ENCODE peak calls at places on chromosomes 1 and 21, in eight cellular contexts. K is HCT116, Y is SK-N-SH, E is H1, R is K562, S is A549, F is GM12878, C is endothelial cell of umbilical vein. W is an unnamed sample.

GRCh38 chr1:165580931-165581871 is 37.4 kb downstream of the LRRC52 start:
- DNase-seq in K (no peak), Y (no peak), E (no peak), R (no peak), S (no peak), F (no peak), C (no peak), W (no peak)

GRCh38 chr1:42730002-42730401 is 10.0 kb downstream of the CLDN19 start:
- DNase-seq in K (no peak), Y (no peak), E (no peak), R (peak), S (no peak), F (no peak), C (no peak), W (no peak)

GRCh38 chr1:20367626-20368025 is 77.0 kb downstream of the VWA5B1 start:
- DNase-seq in K (no peak), Y (no peak), E (no peak), R (no peak), S (no peak), F (no peak), C (no peak), W (no peak)

GRCh38 chr1:159917533-159917932 is 7.8 kb downstream of the TAGLN2 start:
- DNase-seq in K (no peak), Y (no peak), E (no peak), R (no peak), S (no peak), F (no peak), C (no peak), W (no peak)

GRCh38 chr1:5837976-5838653 is 154.1 kb downstream of the NPHP4 start:
- DNase-seq in K (no peak), Y (no peak), E (no peak), R (no peak), S (no peak), F (no peak), C (no peak), W (no peak)

GRCh38 chr1:147892216-147892615 is 10.4 kb upstream of the GJA8 start:
- DNase-seq in K (peak), Y (no peak), E (no peak), R (no peak), S (peak), F (no peak), C (no peak), W (peak)

GRCh38 chr1:2229032-2229920 is 1.2 kb downstream of the SKI start:
- DNase-seq in K (no peak), Y (peak), E (peak), R (no peak), S (peak), F (no peak), C (peak), W (peak)

GRCh38 chr1:230957580-230957989 is 21.1 kb downstream of the TTC13 start:
- DNase-seq in K (no peak), Y (no peak), E (no peak), R (no peak), S (no peak), F (no peak), C (no peak), W (no peak)

GRCh38 chr1:55589656-55590297 is 374.6 kb upstream of the USP24 start:
- DNase-seq in K (no peak), Y (no peak), E (no peak), R (no peak), S (no peak), F (no peak), C (peak), W (no peak)
- TF ChIP-seq MAX in K (no peak), Y (no peak), E (no peak), R (no peak), S (no peak), F (no peak), C (no peak), W (no peak)

GRCh38 chr21:25568230-25568629 is 39.1 kb downstream of the MRPL39 start:
- DNase-seq in K (no peak), Y (no peak), E (no peak), R (no peak), S (no peak), F (no peak), C (peak), W (peak)
- H3K4me3 ChIP-seq in K (no peak), Y (no peak), E (no peak), R (no peak), S (no peak), F (peak), C (no peak), W (no peak)

DNA sequence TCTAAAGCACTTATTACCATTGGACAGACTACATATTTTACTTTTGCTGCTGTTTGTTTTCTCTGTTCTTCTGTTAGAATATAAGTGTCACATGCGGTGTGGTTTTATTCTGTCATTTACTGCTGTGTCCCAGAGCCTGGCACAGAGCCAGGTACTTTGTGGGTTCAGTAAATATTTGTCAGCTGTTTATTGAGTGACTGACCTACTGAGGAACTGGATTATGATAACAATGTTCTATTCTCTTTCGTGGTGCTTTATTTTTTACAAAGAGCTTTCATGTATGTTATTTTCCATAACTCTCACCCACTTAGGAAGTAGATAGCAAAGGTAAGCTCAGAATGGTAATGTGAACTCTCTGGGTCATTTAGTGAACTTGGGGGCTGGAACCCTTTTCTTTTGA is 118.8 kb downstream of the RWDD3 start:
- DNase-seq in K (no peak), Y (no peak), E (no peak), R (no peak), S (no peak), F (no peak), C (no peak), W (no peak)
- TF ChIP-seq CTCF in K (no peak), Y (no peak), E (no peak), R (no peak), S (no peak), F (no peak), C (no peak), W (no peak)

GRCh38 chr1:228344631-228345072 is 62.0 kb downstream of the TRIM11 start:
- DNase-seq in K (no peak), Y (no peak), E (peak), R (no peak), S (peak), F (no peak), C (no peak), W (peak)
- TF ChIP-seq MAX in K (no peak), Y (no peak), E (no peak), R (no peak), S (no peak), F (no peak), C (no peak), W (no peak)

GRCh38 chr1:109112056-109112651 is 1.8 kb upstream of the ELAPOR1 start:
- DNase-seq in K (no peak), Y (peak), E (no peak), R (peak), S (peak), F (no peak), C (peak), W (peak)
- H3K4me3 ChIP-seq in K (no peak), Y (peak), E (no peak), R (no peak), S (peak), F (peak), C (no peak), W (no peak)

GRCh38 chr1:26537951-26538352 is 8.4 kb downstream of the RPS6KA1 start:
- DNase-seq in K (no peak), Y (no peak), E (peak), R (peak), S (peak), F (no peak), C (no peak), W (peak)
- TF ChIP-seq CTCF in K (peak), Y (peak), E (peak), R (peak), S (peak), F (peak), C (no peak), W (peak)